ENCODE peak calls at places on chromosomes 12 and 14, in eight cellular contexts. One of them, this sample, is unnamed.
A peak's percentile ranks its signal among the peaks of the same experiment; 100 is the strongest.

GRCh38 chr12:112904571-112904970 is 2.2 kb upstream of the OAS1 start:
- DNase-seq in WERI-Rb-1: no peak
- DNase-seq in MM.1S: no peak
- DNase-seq in left cardiac atrium: no peak
- DNase-seq in EH: peak; percentile 69
- DNase-seq in GM03348: no peak
- DNase-seq in spleen: no peak
- DNase-seq in RCC 7860: no peak
- DNase-seq in this sample: no peak

GRCh38 chr12:98372340-98373018 is 142.9 kb upstream of the TMPO start:
- DNase-seq in WERI-Rb-1: no peak
- DNase-seq in MM.1S: no peak
- DNase-seq in left cardiac atrium: no peak
- DNase-seq in EH: no peak
- DNase-seq in GM03348: no peak
- DNase-seq in spleen: no peak
- DNase-seq in RCC 7860: no peak
- DNase-seq in this sample: no peak

GRCh38 chr14:98956181-98956580 is 315.8 kb downstream of the BCL11B start:
- DNase-seq in WERI-Rb-1: no peak
- DNase-seq in MM.1S: no peak
- DNase-seq in left cardiac atrium: no peak
- DNase-seq in EH: no peak
- DNase-seq in GM03348: no peak
- DNase-seq in spleen: peak; percentile 39
- DNase-seq in RCC 7860: no peak
- DNase-seq in this sample: no peak

GRCh38 chr12:94795520-94795919 is 145.2 kb upstream of the TMCC3 start:
- DNase-seq in WERI-Rb-1: no peak
- DNase-seq in MM.1S: no peak
- DNase-seq in left cardiac atrium: peak; percentile 24
- DNase-seq in EH: peak; percentile 71
- DNase-seq in GM03348: peak; percentile 67
- DNase-seq in spleen: no peak
- DNase-seq in RCC 7860: peak; percentile 73
- DNase-seq in this sample: no peak

GRCh38 chr12:42216737-42217136 is 21.3 kb downstream of the YAF2 start:
- DNase-seq in WERI-Rb-1: no peak
- DNase-seq in MM.1S: no peak
- DNase-seq in left cardiac atrium: no peak
- DNase-seq in EH: no peak
- DNase-seq in GM03348: no peak
- DNase-seq in spleen: no peak
- DNase-seq in RCC 7860: no peak
- DNase-seq in this sample: no peak

GRCh38 chr14:24057867-24058259 is 6.1 kb downstream of the CARMIL3 start:
- DNase-seq in WERI-Rb-1: no peak
- DNase-seq in MM.1S: no peak
- DNase-seq in left cardiac atrium: no peak
- DNase-seq in EH: no peak
- DNase-seq in GM03348: no peak
- DNase-seq in spleen: no peak
- DNase-seq in RCC 7860: no peak
- DNase-seq in this sample: no peak

GRCh38 chr14:55245657-55246268 is 25.5 kb upstream of the FBXO34 start:
- DNase-seq in WERI-Rb-1: no peak
- DNase-seq in MM.1S: peak; percentile 35
- DNase-seq in left cardiac atrium: no peak
- DNase-seq in EH: peak; percentile 45
- DNase-seq in GM03348: peak; percentile 50
- DNase-seq in spleen: no peak
- DNase-seq in RCC 7860: no peak
- DNase-seq in this sample: no peak

GRCh38 chr12:5830121-5830520 is 114.9 kb downstream of the ANO2 start:
- DNase-seq in WERI-Rb-1: no peak
- DNase-seq in MM.1S: no peak
- DNase-seq in left cardiac atrium: no peak
- DNase-seq in EH: no peak
- DNase-seq in GM03348: no peak
- DNase-seq in spleen: no peak
- DNase-seq in RCC 7860: no peak
- DNase-seq in this sample: no peak

GRCh38 chr12:43151406-43152080 is 400.5 kb downstream of the ADAMTS20 start:
- DNase-seq in WERI-Rb-1: no peak
- DNase-seq in MM.1S: no peak
- DNase-seq in left cardiac atrium: no peak
- DNase-seq in EH: peak; percentile 74
- DNase-seq in GM03348: peak; percentile 34
- DNase-seq in spleen: no peak
- DNase-seq in RCC 7860: no peak
- DNase-seq in this sample: no peak

GRCh38 chr12:6443361-6443983 is 1.3 kb upstream of the CD27 start:
- DNase-seq in WERI-Rb-1: no peak
- DNase-seq in MM.1S: peak; percentile 27
- DNase-seq in left cardiac atrium: no peak
- DNase-seq in EH: no peak
- DNase-seq in GM03348: no peak
- DNase-seq in spleen: no peak
- DNase-seq in RCC 7860: no peak
- DNase-seq in this sample: no peak

GRCh38 chr12:48973992-48974673 is 2.6 kb upstream of the WNT10B start:
- DNase-seq in WERI-Rb-1: peak; percentile 47
- DNase-seq in MM.1S: no peak
- DNase-seq in left cardiac atrium: peak; percentile 79
- DNase-seq in EH: peak; percentile 46
- DNase-seq in GM03348: peak; percentile 77
- DNase-seq in spleen: no peak
- DNase-seq in RCC 7860: no peak
- DNase-seq in this sample: peak; percentile 65

GRCh38 chr14:39050389-39050788 is 52.6 kb downstream of the SEC23A start:
- DNase-seq in WERI-Rb-1: no peak
- DNase-seq in MM.1S: no peak
- DNase-seq in left cardiac atrium: no peak
- DNase-seq in EH: peak; percentile 86
- DNase-seq in GM03348: peak; percentile 58
- DNase-seq in spleen: no peak
- DNase-seq in RCC 7860: peak; percentile 68
- DNase-seq in this sample: no peak

GRCh38 chr12:49952396-49953055 is 2.0 kb downstream of the AQP2 start:
- DNase-seq in WERI-Rb-1: no peak
- DNase-seq in MM.1S: no peak
- DNase-seq in left cardiac atrium: no peak
- DNase-seq in EH: no peak
- DNase-seq in GM03348: no peak
- DNase-seq in spleen: peak; percentile 15
- DNase-seq in RCC 7860: no peak
- DNase-seq in this sample: no peak

GRCh38 chr12:18998343-18999270 is 130.9 kb upstream of the PLEKHA5 start:
- DNase-seq in WERI-Rb-1: no peak
- DNase-seq in MM.1S: no peak
- DNase-seq in left cardiac atrium: no peak
- DNase-seq in EH: peak; percentile 86
- DNase-seq in GM03348: peak; percentile 63
- DNase-seq in spleen: no peak
- DNase-seq in RCC 7860: peak; percentile 20
- DNase-seq in this sample: no peak

GRCh38 chr12:60501124-60501729 is 905.4 kb downstream of the SLC16A7 start:
- DNase-seq in WERI-Rb-1: peak; percentile 12
- DNase-seq in MM.1S: peak; percentile 30
- DNase-seq in left cardiac atrium: no peak
- DNase-seq in EH: peak; percentile 4
- DNase-seq in GM03348: peak; percentile 5
- DNase-seq in spleen: no peak
- DNase-seq in RCC 7860: no peak
- DNase-seq in this sample: peak; percentile 25

GRCh38 chr14:105852378-105853088 is 326.1 kb downstream of the TMEM121 start:
- DNase-seq in WERI-Rb-1: no peak
- DNase-seq in MM.1S: no peak
- DNase-seq in left cardiac atrium: peak; percentile 11
- DNase-seq in EH: no peak
- DNase-seq in GM03348: no peak
- DNase-seq in spleen: peak; percentile 83
- DNase-seq in RCC 7860: no peak
- DNase-seq in this sample: no peak

GRCh38 chr12:101455685-101456084 is 19.5 kb upstream of the SPIC start:
- DNase-seq in WERI-Rb-1: no peak
- DNase-seq in MM.1S: no peak
- DNase-seq in left cardiac atrium: no peak
- DNase-seq in EH: no peak
- DNase-seq in GM03348: no peak
- DNase-seq in spleen: no peak
- DNase-seq in RCC 7860: no peak
- DNase-seq in this sample: no peak

GRCh38 chr14:44107156-44107555 is 399.9 kb downstream of the FSCB start:
- DNase-seq in WERI-Rb-1: no peak
- DNase-seq in MM.1S: no peak
- DNase-seq in left cardiac atrium: no peak
- DNase-seq in EH: no peak
- DNase-seq in GM03348: no peak
- DNase-seq in spleen: no peak
- DNase-seq in RCC 7860: no peak
- DNase-seq in this sample: no peak

GRCh38 chr14:33586806-33587205 is 364.1 kb downstream of the EGLN3 start:
- DNase-seq in WERI-Rb-1: no peak
- DNase-seq in MM.1S: no peak
- DNase-seq in left cardiac atrium: no peak
- DNase-seq in EH: no peak
- DNase-seq in GM03348: no peak
- DNase-seq in spleen: no peak
- DNase-seq in RCC 7860: no peak
- DNase-seq in this sample: no peak

GRCh38 chr14:98408713-98409112 is 863.3 kb downstream of the BCL11B start:
- DNase-seq in WERI-Rb-1: no peak
- DNase-seq in MM.1S: no peak
- DNase-seq in left cardiac atrium: no peak
- DNase-seq in EH: no peak
- DNase-seq in GM03348: no peak
- DNase-seq in spleen: no peak
- DNase-seq in RCC 7860: no peak
- DNase-seq in this sample: no peak

GRCh38 chr12:133106253-133106652 is 23.8 kb downstream of the ZNF891 start:
- DNase-seq in WERI-Rb-1: no peak
- DNase-seq in MM.1S: no peak
- DNase-seq in left cardiac atrium: no peak
- DNase-seq in EH: peak; percentile 14
- DNase-seq in GM03348: no peak
- DNase-seq in spleen: no peak
- DNase-seq in RCC 7860: no peak
- DNase-seq in this sample: no peak

GRCh38 chr12:127065595-127065994 is 1201.4 kb upstream of the TMEM132C start:
- DNase-seq in WERI-Rb-1: no peak
- DNase-seq in MM.1S: no peak
- DNase-seq in left cardiac atrium: no peak
- DNase-seq in EH: no peak
- DNase-seq in GM03348: no peak
- DNase-seq in spleen: no peak
- DNase-seq in RCC 7860: no peak
- DNase-seq in this sample: no peak

GRCh38 chr14:60331201-60332045 is 82.4 kb downstream of the PPM1A start:
- DNase-seq in WERI-Rb-1: peak; percentile 89
- DNase-seq in MM.1S: peak; percentile 71
- DNase-seq in left cardiac atrium: peak; percentile 57
- DNase-seq in EH: peak; percentile 43
- DNase-seq in GM03348: peak; percentile 43
- DNase-seq in spleen: peak; percentile 91
- DNase-seq in RCC 7860: no peak
- DNase-seq in this sample: peak; percentile 52

GRCh38 chr14:63852817-63853730 is at the start of gene SYNE2:
- DNase-seq in WERI-Rb-1: peak; percentile 85
- DNase-seq in MM.1S: peak; percentile 61
- DNase-seq in left cardiac atrium: peak; percentile 82
- DNase-seq in EH: peak; percentile 75
- DNase-seq in GM03348: peak; percentile 93
- DNase-seq in spleen: peak; percentile 94
- DNase-seq in RCC 7860: peak; percentile 7
- DNase-seq in this sample: peak; percentile 81

GRCh38 chr12:31612819-31613218 is 21.9 kb upstream of the DENND5B start:
- DNase-seq in WERI-Rb-1: no peak
- DNase-seq in MM.1S: no peak
- DNase-seq in left cardiac atrium: no peak
- DNase-seq in EH: no peak
- DNase-seq in GM03348: no peak
- DNase-seq in spleen: no peak
- DNase-seq in RCC 7860: no peak
- DNase-seq in this sample: no peak

GRCh38 chr12:96786808-96787207 is 120.2 kb upstream of the NEDD1 start:
- DNase-seq in WERI-Rb-1: no peak
- DNase-seq in MM.1S: no peak
- DNase-seq in left cardiac atrium: no peak
- DNase-seq in EH: no peak
- DNase-seq in GM03348: no peak
- DNase-seq in spleen: no peak
- DNase-seq in RCC 7860: no peak
- DNase-seq in this sample: no peak

GRCh38 chr12:50615534-50616296 is 110.9 kb downstream of the DIP2B start:
- DNase-seq in WERI-Rb-1: no peak
- DNase-seq in MM.1S: no peak
- DNase-seq in left cardiac atrium: no peak
- DNase-seq in EH: peak; percentile 81
- DNase-seq in GM03348: no peak
- DNase-seq in spleen: no peak
- DNase-seq in RCC 7860: no peak
- DNase-seq in this sample: no peak

GRCh38 chr12:17357396-17357795 is 732.6 kb downstream of the RERGL start:
- DNase-seq in WERI-Rb-1: no peak
- DNase-seq in MM.1S: no peak
- DNase-seq in left cardiac atrium: no peak
- DNase-seq in EH: no peak
- DNase-seq in GM03348: no peak
- DNase-seq in spleen: no peak
- DNase-seq in RCC 7860: no peak
- DNase-seq in this sample: no peak

GRCh38 chr12:52984136-52984535 is 22.1 kb upstream of the EIF4B start:
- DNase-seq in WERI-Rb-1: peak; percentile 25
- DNase-seq in MM.1S: no peak
- DNase-seq in left cardiac atrium: no peak
- DNase-seq in EH: peak; percentile 38
- DNase-seq in GM03348: no peak
- DNase-seq in spleen: no peak
- DNase-seq in RCC 7860: peak; percentile 10
- DNase-seq in this sample: no peak

GRCh38 chr14:104576607-104577332 is 2.8 kb upstream of the C14orf180 start:
- DNase-seq in WERI-Rb-1: peak; percentile 73
- DNase-seq in MM.1S: no peak
- DNase-seq in left cardiac atrium: no peak
- DNase-seq in EH: no peak
- DNase-seq in GM03348: peak; percentile 37
- DNase-seq in spleen: no peak
- DNase-seq in RCC 7860: no peak
- DNase-seq in this sample: no peak

GRCh38 chr12:20142956-20143355 is 225.4 kb upstream of the PDE3A start:
- DNase-seq in WERI-Rb-1: no peak
- DNase-seq in MM.1S: peak; percentile 16
- DNase-seq in left cardiac atrium: no peak
- DNase-seq in EH: no peak
- DNase-seq in GM03348: no peak
- DNase-seq in spleen: no peak
- DNase-seq in RCC 7860: no peak
- DNase-seq in this sample: no peak

GRCh38 chr14:38721822-38722431 is 381.1 kb downstream of the SEC23A start:
- DNase-seq in WERI-Rb-1: peak; percentile 38
- DNase-seq in MM.1S: peak; percentile 27
- DNase-seq in left cardiac atrium: peak; percentile 52
- DNase-seq in EH: peak; percentile 58
- DNase-seq in GM03348: peak; percentile 74
- DNase-seq in spleen: no peak
- DNase-seq in RCC 7860: peak; percentile 6
- DNase-seq in this sample: peak; percentile 14

GRCh38 chr12:24198936-24199644 is 249.6 kb upstream of the SOX5 start:
- DNase-seq in WERI-Rb-1: no peak
- DNase-seq in MM.1S: no peak
- DNase-seq in left cardiac atrium: no peak
- DNase-seq in EH: peak; percentile 23
- DNase-seq in GM03348: no peak
- DNase-seq in spleen: no peak
- DNase-seq in RCC 7860: peak; percentile 11
- DNase-seq in this sample: no peak

This sample was measured in heart right ventricle.